ENCODE peak calls at places on chromosomes 12 and 14, in eight cellular contexts. One of them, this sample, is unnamed.

GRCh38 chr14:53187921-53188463 is 34.9 kb upstream of the DDHD1 start:
- DNase-seq in neural crest cell: no peak
- DNase-seq in Karpas-422: no peak
- DNase-seq in putamen: no peak
- DNase-seq in HS-27A: no peak
- DNase-seq in heart left ventricle: no peak
- DNase-seq in heart right ventricle: no peak
- DNase-seq in stimulated activated CD4-positive, alpha-beta T cell treated with anti-CD3 and anti-CD28 coated beads, Interleukin-15, amount 100 ng/mL, for 1 hour: no peak
- DNase-seq in this sample: no peak

GRCh38 chr12:55929306-55929791 is 1.6 kb upstream of the DGKA start:
- DNase-seq in neural crest cell: no peak
- DNase-seq in Karpas-422: peak; percentile 93
- DNase-seq in putamen: peak; percentile 52
- DNase-seq in HS-27A: no peak
- DNase-seq in heart left ventricle: no peak
- DNase-seq in heart right ventricle: peak; percentile 24
- DNase-seq in stimulated activated CD4-positive, alpha-beta T cell treated with anti-CD3 and anti-CD28 coated beads, Interleukin-15, amount 100 ng/mL, for 1 hour: peak; percentile 76
- DNase-seq in this sample: no peak

GRCh38 chr12:108618079-108618952 is 15.4 kb downstream of the SELPLG start:
- DNase-seq in neural crest cell: peak; percentile 73
- DNase-seq in Karpas-422: peak; percentile 90
- DNase-seq in putamen: peak; percentile 67
- DNase-seq in HS-27A: no peak
- DNase-seq in heart left ventricle: peak; percentile 82
- DNase-seq in heart right ventricle: peak; percentile 82
- DNase-seq in stimulated activated CD4-positive, alpha-beta T cell treated with anti-CD3 and anti-CD28 coated beads, Interleukin-15, amount 100 ng/mL, for 1 hour: peak; percentile 56
- DNase-seq in this sample: peak; percentile 90

GRCh38 chr12:52811191-52812072 is 2.5 kb downstream of the KRT4 start:
- DNase-seq in neural crest cell: no peak
- DNase-seq in Karpas-422: no peak
- DNase-seq in putamen: no peak
- DNase-seq in HS-27A: no peak
- DNase-seq in heart left ventricle: no peak
- DNase-seq in heart right ventricle: no peak
- DNase-seq in stimulated activated CD4-positive, alpha-beta T cell treated with anti-CD3 and anti-CD28 coated beads, Interleukin-15, amount 100 ng/mL, for 1 hour: no peak
- DNase-seq in this sample: no peak

GRCh38 chr14:52366796-52367315 is 52.7 kb downstream of the PTGER2 start:
- DNase-seq in neural crest cell: no peak
- DNase-seq in Karpas-422: no peak
- DNase-seq in putamen: no peak
- DNase-seq in HS-27A: no peak
- DNase-seq in heart left ventricle: no peak
- DNase-seq in heart right ventricle: no peak
- DNase-seq in stimulated activated CD4-positive, alpha-beta T cell treated with anti-CD3 and anti-CD28 coated beads, Interleukin-15, amount 100 ng/mL, for 1 hour: no peak
- DNase-seq in this sample: no peak

GRCh38 chr14:71665157-71665556 is 267.1 kb upstream of the RGS6 start:
- DNase-seq in neural crest cell: no peak
- DNase-seq in Karpas-422: no peak
- DNase-seq in putamen: no peak
- DNase-seq in HS-27A: peak; percentile 50
- DNase-seq in heart left ventricle: no peak
- DNase-seq in heart right ventricle: no peak
- DNase-seq in stimulated activated CD4-positive, alpha-beta T cell treated with anti-CD3 and anti-CD28 coated beads, Interleukin-15, amount 100 ng/mL, for 1 hour: no peak
- DNase-seq in this sample: peak; percentile 40

GRCh38 chr14:80316426-80316825 is 105.1 kb upstream of the DIO2 start:
- DNase-seq in neural crest cell: no peak
- DNase-seq in Karpas-422: no peak
- DNase-seq in putamen: no peak
- DNase-seq in HS-27A: no peak
- DNase-seq in heart left ventricle: no peak
- DNase-seq in heart right ventricle: no peak
- DNase-seq in stimulated activated CD4-positive, alpha-beta T cell treated with anti-CD3 and anti-CD28 coated beads, Interleukin-15, amount 100 ng/mL, for 1 hour: no peak
- DNase-seq in this sample: no peak

GRCh38 chr12:110104188-110104969 is 19.8 kb upstream of the IFT81 start:
- DNase-seq in neural crest cell: no peak
- DNase-seq in Karpas-422: no peak
- DNase-seq in putamen: no peak
- DNase-seq in HS-27A: no peak
- DNase-seq in heart left ventricle: no peak
- DNase-seq in heart right ventricle: no peak
- DNase-seq in stimulated activated CD4-positive, alpha-beta T cell treated with anti-CD3 and anti-CD28 coated beads, Interleukin-15, amount 100 ng/mL, for 1 hour: no peak
- DNase-seq in this sample: no peak

GRCh38 chr14:61280092-61280525 is 1.0 kb downstream of the TMEM30B start:
- DNase-seq in neural crest cell: no peak
- DNase-seq in Karpas-422: no peak
- DNase-seq in putamen: no peak
- DNase-seq in HS-27A: no peak
- DNase-seq in heart left ventricle: no peak
- DNase-seq in heart right ventricle: no peak
- DNase-seq in stimulated activated CD4-positive, alpha-beta T cell treated with anti-CD3 and anti-CD28 coated beads, Interleukin-15, amount 100 ng/mL, for 1 hour: no peak
- DNase-seq in this sample: no peak

GRCh38 chr12:62166525-62166924 is 93.7 kb upstream of the USP15 start:
- DNase-seq in neural crest cell: no peak
- DNase-seq in Karpas-422: no peak
- DNase-seq in putamen: no peak
- DNase-seq in HS-27A: no peak
- DNase-seq in heart left ventricle: no peak
- DNase-seq in heart right ventricle: no peak
- DNase-seq in stimulated activated CD4-positive, alpha-beta T cell treated with anti-CD3 and anti-CD28 coated beads, Interleukin-15, amount 100 ng/mL, for 1 hour: no peak
- DNase-seq in this sample: no peak

This sample was measured in ACHN.